ENCODE peak calls at places on chromosomes 11 and 22, in six cellular contexts. S, C, B, M, J and Z are unnamed samples. For H3K36me3, the result is how much of the 10 kb centered on the place peaks cover.

GRCh38 chr11:72150882-72151281 is 15.4 kb downstream of the FOLR3 start:
- DNase-seq in B (no peak), J (no peak), M (no peak), S (no peak), C (no peak), Z (no peak)

GRCh38 chr22:49756201-49756600 is 71.5 kb downstream of the BRD1 start:
- DNase-seq in J (no peak), S (no peak), B (no peak), C (no peak), M (peak), Z (peak)

GRCh38 chr11:13134886-13135285 is 125.8 kb downstream of the RASSF10 start:
- DNase-seq in S (no peak), J (no peak), M (no peak), C (no peak), B (no peak), Z (peak)

GRCh38 chr11:95145430-95146063 is 55.9 kb downstream of the ENDOD1 start:
- DNase-seq in S (no peak), B (no peak), J (no peak), M (no peak), C (no peak), Z (no peak)

GRCh38 chr11:120814531-120815259 is 209.2 kb upstream of the TBCEL start:
- DNase-seq in C (no peak), M (no peak), S (no peak), J (no peak), B (no peak), Z (no peak)

GRCh38 chr11:126332221-126332711 is 23.2 kb upstream of the ST3GAL4 start:
- DNase-seq in J (no peak), B (peak), S (peak), M (no peak), C (no peak), Z (no peak)

GRCh38 chr11:125192194-125192593 is 27.6 kb downstream of the PKNOX2 start:
- DNase-seq in S (no peak), B (peak), M (no peak), J (no peak), C (no peak), Z (no peak)

GRCh38 chr11:118437736-118438125 is 1.4 kb downstream of the KMT2A start:
- DNase-seq in C (peak), M (peak), J (peak), B (peak), S (peak), Z (no peak)

GRCh38 chr22:45216133-45217003 is 24.3 kb downstream of the KIAA0930 start:
- DNase-seq in S (no peak), B (no peak), J (no peak), C (no peak), M (no peak), Z (no peak)

GRCh38 chr11:123300874-123301695 is 106.0 kb upstream of the CLMP start:
- DNase-seq in M (no peak), B (no peak), S (no peak), J (no peak), C (no peak), Z (no peak)

GRCh38 chr11:117426297-117426685 is 98.6 kb downstream of the CEP164 start:
- DNase-seq in S (peak), B (peak), C (peak), M (peak), J (peak), Z (no peak)

GRCh38 chr11:103359221-103359620 is 250.0 kb downstream of the DYNC2H1 start:
- DNase-seq in M (no peak), B (no peak), S (no peak), C (no peak), J (no peak), Z (no peak)

GRCh38 chr11:444397-445144 is 2.8 kb upstream of the ANO9 start:
- DNase-seq in B (no peak), C (peak), J (peak), S (no peak), M (no peak), Z (no peak)

GRCh38 chr11:48110509-48110766 is 106.2 kb upstream of the OR4B1 start:
- DNase-seq in S (no peak), B (no peak), C (no peak), M (no peak), J (no peak), Z (no peak)
- H3K27ac ChIP-seq in S (no peak), B (peak), C (no peak), M (no peak), J (no peak), Z (no peak)

GRCh38 chr22:41397143-41397811 is 15.5 kb downstream of the TEF start:
- DNase-seq in S (no peak), M (no peak), B (no peak), C (peak), J (no peak), Z (no peak)
- TF ChIP-seq EP300 in S (no peak), M (no peak), B (no peak), C (no peak), J (no peak), Z (no peak)

GRCh38 chr11:67270256-67271211 is 4.3 kb downstream of the GRK2 start:
- DNase-seq in S (no peak), J (no peak), C (peak), M (peak), B (no peak), Z (no peak)
- H3K36me3 ChIP-seq in S (under half), J (half or more), C (under half), M (under half), B (under half), Z (under half)

DNA sequence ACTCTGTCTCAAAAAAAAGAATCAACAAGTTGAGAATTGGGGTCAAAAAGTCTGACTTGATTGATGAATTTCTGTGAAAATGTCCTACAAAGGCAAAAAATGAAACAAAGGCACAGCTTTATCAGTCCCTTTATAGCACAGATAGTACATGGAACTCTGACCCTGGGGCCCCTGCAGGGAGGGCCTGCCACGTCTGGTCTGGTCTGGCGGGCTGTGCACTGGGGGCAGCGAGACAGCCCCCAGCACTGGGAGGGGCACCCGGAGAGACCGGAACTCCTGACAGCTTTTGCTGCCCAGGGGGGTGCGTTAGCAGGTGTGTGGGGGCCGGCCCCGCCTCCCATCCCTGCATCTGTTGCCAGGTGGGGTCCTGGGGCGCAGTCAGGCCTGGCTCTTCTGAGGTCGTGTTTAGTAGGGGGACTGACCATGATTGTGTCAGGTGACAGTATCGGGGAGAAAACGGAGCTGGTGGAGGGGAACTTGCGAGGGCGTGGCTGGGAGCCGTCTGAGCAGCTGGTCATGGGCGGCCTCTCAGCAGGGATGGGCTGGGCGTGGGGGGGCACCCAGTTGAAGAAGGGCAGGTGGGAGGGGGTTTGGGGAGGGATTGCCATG is 51.7 kb downstream of the GRAMD4 start:
- DNase-seq in J (no peak), M (no peak), B (no peak), C (no peak), S (no peak), Z (no peak)
- H3K27ac ChIP-seq in J (no peak), M (no peak), B (no peak), C (no peak), S (no peak), Z (no peak)

GRCh38 chr22:32758866-32759385 is 42.6 kb upstream of the TIMP3 start:
- DNase-seq in B (no peak), C (no peak), J (no peak), M (no peak), S (no peak), Z (no peak)

GRCh38 chr22:32761251-32761903 is 40.1 kb upstream of the TIMP3 start:
- DNase-seq in C (no peak), J (no peak), S (no peak), B (no peak), M (no peak), Z (no peak)

GRCh38 chr22:32764330-32765116 is 37.0 kb upstream of the TIMP3 start:
- DNase-seq in M (peak), C (peak), S (peak), J (no peak), B (no peak), Z (no peak)

GRCh38 chr22:32760396-32760795 is 41.1 kb upstream of the TIMP3 start:
- DNase-seq in C (no peak), M (no peak), J (no peak), B (no peak), S (no peak), Z (no peak)

GRCh38 chr22:32760815-32761214 is 40.7 kb upstream of the TIMP3 start:
- DNase-seq in M (no peak), J (no peak), S (peak), B (no peak), C (peak), Z (no peak)
- TF ChIP-seq EP300 in M (peak), J (no peak), S (peak), B (no peak), C (peak), Z (peak)

DNA sequence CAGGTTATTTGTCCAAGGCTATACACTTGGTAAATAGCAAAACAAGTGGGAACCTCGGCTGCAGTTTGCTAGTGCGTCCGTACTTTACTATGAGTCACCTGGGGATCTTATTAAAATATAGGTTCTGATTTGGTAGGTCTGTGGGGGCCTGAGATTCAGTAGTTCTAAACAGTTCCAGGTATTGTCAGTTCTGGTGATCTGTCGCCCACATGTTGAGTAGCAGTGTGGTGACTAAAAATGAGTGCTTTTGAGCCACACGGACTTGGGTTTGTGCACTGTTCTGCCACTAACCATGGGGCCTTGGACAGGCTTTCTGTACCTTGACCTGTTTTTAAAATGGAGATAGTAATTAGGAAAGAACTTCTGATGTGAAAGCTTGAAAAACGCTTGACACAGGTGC is 15.7 kb downstream of the FBXO7 start:
- DNase-seq in B (no peak), C (no peak), J (no peak), M (no peak), S (no peak), Z (no peak)
- H3K36me3 ChIP-seq in B (half or more), C (half or more), J (half or more), M (under half), S (half or more), Z (half or more)

GRCh38 chr11:58685973-58686720 is 45.6 kb downstream of the GLYAT start:
- DNase-seq in M (no peak), B (no peak), S (no peak), C (no peak), J (no peak), Z (no peak)
- H3K27ac ChIP-seq in M (no peak), B (no peak), S (no peak), C (no peak), J (no peak), Z (no peak)